ENCODE peak calls at places on chromosomes 13 and 19, in four cellular contexts. E is aorta, Y is fibroblast of the aortic adventitia, L is psoas muscle. W is an unnamed sample.

GRCh38 chr19:11261902-11262839 is at the start of gene DOCK6:
- DNase-seq in L (peak; percentile 49), E (no peak), Y (no peak), W (no peak)

GRCh38 chr13:33640832-33641231 is 177.1 kb upstream of the RFC3 start:
- DNase-seq in L (no peak), E (no peak), Y (no peak), W (no peak)

GRCh38 chr19:8438236-8438635 is 6.5 kb upstream of the HNRNPM start:
- DNase-seq in E (peak; percentile 38), L (no peak), Y (no peak), W (no peak)

GRCh38 chr19:14398563-14398962 is 17.3 kb downstream of the ADGRE5 start:
- DNase-seq in Y (no peak), L (no peak), E (no peak), W (no peak)

GRCh38 chr19:11539495-11540365 is 1.1 kb downstream of the CNN1 start:
- DNase-seq in E (no peak), Y (no peak), L (no peak), W (peak; percentile 28)

GRCh38 chr19:19361075-19361594 is 40.5 kb downstream of the MAU2 start:
- DNase-seq in Y (peak; percentile 87), E (peak; percentile 86), L (peak; percentile 77), W (peak; percentile 89)

GRCh38 chr13:40483601-40484000 is 182.8 kb downstream of the FOXO1 start:
- DNase-seq in L (no peak), E (no peak), Y (no peak), W (no peak)

GRCh38 chr19:46115396-46116109 is 8.9 kb downstream of the IGFL3 start:
- DNase-seq in L (no peak), E (no peak), Y (peak; percentile 61), W (peak; percentile 41)

GRCh38 chr19:13089139-13089856 is 13.4 kb downstream of the LYL1 start:
- DNase-seq in Y (no peak), E (no peak), L (no peak), W (no peak)

GRCh38 chr19:34832581-34833112 is 59.6 kb upstream of the ZNF599 start:
- DNase-seq in E (no peak), Y (no peak), L (no peak), W (no peak)

GRCh38 chr13:77860621-77861020 is 58.0 kb downstream of the EDNRB start:
- DNase-seq in L (no peak), E (no peak), Y (peak; percentile 71), W (no peak)

GRCh38 chr13:38783992-38784875 is 97.4 kb downstream of the FREM2 start:
- DNase-seq in L (no peak), E (no peak), Y (no peak), W (no peak)

GRCh38 chr13:27953671-27954405 is 15.3 kb downstream of the CDX2 start:
- DNase-seq in L (peak; percentile 71), E (peak; percentile 84), Y (peak; percentile 45), W (peak; percentile 23)

GRCh38 chr19:32324631-32325215 is 20.7 kb upstream of the ZNF507 start:
- DNase-seq in Y (peak; percentile 40), L (no peak), E (no peak), W (no peak)

GRCh38 chr19:2474232-2475017 is 1.5 kb upstream of the GADD45B start:
- DNase-seq in L (peak; percentile 90), E (peak; percentile 93), Y (peak; percentile 84), W (peak; percentile 83)

GRCh38 chr19:45130888-45131615 is 29.7 kb downstream of the NKPD1 start:
- DNase-seq in Y (no peak), L (no peak), E (no peak), W (no peak)

GRCh38 chr13:95505976-95506375 is 46.5 kb upstream of the CLDN10 start:
- DNase-seq in E (no peak), Y (no peak), L (no peak), W (no peak)

GRCh38 chr19:12272980-12273901 is 21.4 kb downstream of the ZNF44 start:
- DNase-seq in Y (peak; percentile 2), E (no peak), L (no peak), W (no peak)

GRCh38 chr13:24050292-24050711 is 110.2 kb upstream of the SPATA13 start:
- DNase-seq in L (peak; percentile 28), Y (peak; percentile 68), E (peak; percentile 73), W (peak; percentile 82)

GRCh38 chr19:57068921-57069697 is 50.7 kb upstream of the USP29 start:
- DNase-seq in L (no peak), Y (no peak), E (no peak), W (no peak)

GRCh38 chr13:50244355-50244912 is 229.2 kb downstream of the KCNRG start:
- DNase-seq in Y (no peak), E (no peak), L (no peak), W (no peak)

GRCh38 chr19:39828015-39828633 is 5.8 kb downstream of the DYRK1B start:
- DNase-seq in L (no peak), Y (no peak), E (no peak), W (no peak)

GRCh38 chr13:40389081-40389641 is 277.3 kb downstream of the FOXO1 start:
- DNase-seq in E (no peak), Y (no peak), L (no peak), W (no peak)

GRCh38 chr19:42568006-42568405 is 26.7 kb downstream of the CEACAM8 start:
- DNase-seq in E (no peak), Y (no peak), L (no peak), W (no peak)

GRCh38 chr19:5436101-5436947 is 18.9 kb upstream of the ZNRF4 start:
- DNase-seq in L (no peak), E (no peak), Y (peak; percentile 44), W (peak; percentile 34)

GRCh38 chr19:28843771-28844492 is 369.0 kb downstream of the UQCRFS1 start:
- DNase-seq in E (no peak), Y (no peak), L (no peak), W (no peak)

GRCh38 chr13:110566201-110566600 is 4.7 kb upstream of the RAB20 start:
- DNase-seq in Y (no peak), L (no peak), E (no peak), W (no peak)

GRCh38 chr19:32977269-32977668 is 5.2 kb downstream of the FAAP24 start:
- DNase-seq in E (no peak), Y (no peak), L (no peak), W (no peak)

GRCh38 chr19:45182758-45183157 is 4.2 kb downstream of the BLOC1S3 start:
- DNase-seq in L (no peak), E (no peak), Y (no peak), W (no peak)

GRCh38 chr19:18093439-18094161 is 4.0 kb upstream of the MAST3 start:
- DNase-seq in L (no peak), Y (peak; percentile 39), E (no peak), W (peak; percentile 18)

GRCh38 chr13:29125145-29125933 is 305.2 kb downstream of the MTUS2 start:
- DNase-seq in L (no peak), Y (no peak), E (no peak), W (no peak)
- H3K4me3 ChIP-seq in L (no peak overlapping the region), Y (no peak overlapping the region), E (no peak overlapping the region), W (no peak overlapping the region)

DNA sequence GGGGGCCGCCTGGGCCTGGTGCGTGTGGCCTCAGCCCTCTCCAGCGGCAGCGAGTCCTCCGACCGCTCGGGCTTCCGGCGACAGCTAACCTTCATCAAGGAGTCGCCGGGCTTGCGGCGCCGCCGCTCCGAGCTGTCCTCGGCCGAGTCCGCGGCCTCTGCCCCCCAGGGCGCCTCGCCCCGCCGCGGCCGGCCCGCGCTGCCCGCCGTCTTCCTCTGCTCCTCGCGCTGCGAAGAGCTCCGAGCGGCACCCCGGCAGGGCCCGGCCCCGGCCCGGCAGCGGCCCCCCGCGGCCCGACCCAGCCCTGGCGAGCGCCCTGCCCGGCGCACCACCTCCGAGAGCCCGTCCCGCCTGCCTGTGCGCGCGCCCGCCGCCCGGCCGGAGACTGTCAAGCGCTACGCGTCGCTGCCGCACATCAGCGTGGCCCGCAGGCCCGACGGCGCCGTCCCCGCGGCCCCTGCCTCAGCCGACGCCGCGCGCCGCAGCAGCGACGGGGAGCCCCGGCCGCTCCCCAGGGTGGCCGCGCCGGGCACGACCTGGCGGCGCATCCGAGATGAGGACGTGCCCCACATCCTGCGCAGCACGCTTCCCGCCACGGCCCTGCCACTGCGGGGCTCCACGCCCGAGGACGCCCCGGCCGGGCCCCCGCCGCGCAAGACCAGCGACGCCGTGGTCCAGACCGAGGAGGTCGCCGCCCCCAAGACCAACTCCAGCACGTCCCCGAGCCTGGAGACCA is 9.6 kb downstream of the C19orf25 start:
- DNase-seq in E (no peak), Y (no peak), L (peak; percentile 14), W (no peak)
- H3K4me3 ChIP-seq in E (no peak overlapping the region), Y (peak overlapping the region; percentile 57), L (peak overlapping the region; percentile 58), W (no peak overlapping the region)

DNA sequence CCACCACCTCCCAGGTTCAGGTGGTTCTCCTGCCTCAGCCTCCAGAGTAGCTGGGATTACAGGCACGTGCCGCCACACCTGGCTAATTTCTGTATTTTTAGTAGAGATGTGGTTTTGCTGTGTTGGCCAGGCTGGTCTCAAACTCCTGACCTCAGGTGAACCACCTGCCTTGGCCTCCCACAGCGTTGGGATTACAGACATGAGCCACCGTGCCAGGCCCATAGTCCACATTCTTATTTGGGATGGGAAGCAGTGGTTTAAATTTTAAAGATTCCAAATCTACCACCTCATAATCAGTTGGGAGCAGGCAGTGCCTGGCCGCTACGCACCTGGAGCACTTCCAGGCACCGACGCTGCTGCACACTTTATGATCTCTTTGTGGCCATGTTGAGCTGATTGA is 160.6 kb upstream of the SOX1 start:
- DNase-seq in L (no peak), E (no peak), Y (no peak), W (no peak)
- H3K4me3 ChIP-seq in L (no peak overlapping the region), E (no peak overlapping the region), Y (no peak overlapping the region), W (no peak overlapping the region)

GRCh38 chr13:113187263-113187669 is 21.2 kb downstream of the PCID2 start:
- DNase-seq in Y (peak; percentile 100), E (peak; percentile 89), L (peak; percentile 93), W (peak; percentile 100)
- H3K4me3 ChIP-seq in Y (peak overlapping the region; percentile 36), E (no peak overlapping the region), L (no peak overlapping the region), W (peak overlapping the region; percentile 37)

W was measured in brain microvascular endothelial cell.